ENCODE peak calls at places on chromosomes 5 and 9, in ten cellular contexts. M is GM12865; Y is CD8-positive, alpha-beta T cell; F is esophagus squamous epithelium; C is fibroblast of pulmonary artery; R is stomach; Z is A673; I is AG04450; L is choroid plexus epithelial cell; O is fibroblast of lung. B is an unnamed sample.

GRCh38 chr9:122124048-122124447 is 30.9 kb upstream of the TTLL11 start:
- DNase-seq in M (no peak), Y (no peak), F (no peak), C (no peak), R (no peak), Z (no peak), I (no peak), L (no peak), O (no peak), B (no peak)

GRCh38 chr9:115615821-115616665 is 498.1 kb upstream of the TNC start:
- DNase-seq in M (no peak), Y (no peak), F (no peak), C (peak; percentile 66), R (no peak), Z (peak; percentile 55), I (peak; percentile 69), L (peak; percentile 86), O (peak; percentile 78), B (peak; percentile 90)

GRCh38 chr9:36823934-36824333 is 210.1 kb downstream of the PAX5 start:
- DNase-seq in M (no peak), Y (no peak), F (no peak), C (no peak), R (no peak), Z (no peak), I (no peak), L (no peak), O (no peak), B (no peak)

GRCh38 chr5:863244-863805 is 12.5 kb upstream of the ZDHHC11 start:
- DNase-seq in M (no peak), Y (no peak), F (no peak), C (no peak), R (no peak), Z (no peak), I (no peak), L (no peak), O (no peak), B (no peak)

GRCh38 chr5:142237707-142238106 is 87.1 kb downstream of the SPRY4 start:
- DNase-seq in M (no peak), Y (no peak), F (no peak), C (no peak), R (no peak), Z (no peak), I (no peak), L (no peak), O (no peak), B (no peak)

GRCh38 chr5:84382363-84383295 is 2.1 kb downstream of the EDIL3 start:
- DNase-seq in M (no peak), Y (no peak), F (no peak), C (peak; percentile 58), R (no peak), Z (peak; percentile 51), I (no peak), L (peak; percentile 65), O (peak; percentile 51), B (peak; percentile 64)

GRCh38 chr9:4866239-4866969 is 73.7 kb downstream of the RCL1 start:
- DNase-seq in M (no peak), Y (no peak), F (no peak), C (no peak), R (no peak), Z (no peak), I (no peak), L (peak; percentile 13), O (no peak), B (no peak)

GRCh38 chr5:67249590-67249895 is 52.9 kb upstream of the CD180 start:
- DNase-seq in M (no peak), Y (no peak), F (no peak), C (no peak), R (no peak), Z (peak; percentile 61), I (no peak), L (peak; percentile 64), O (no peak), B (peak; percentile 51)

DNA sequence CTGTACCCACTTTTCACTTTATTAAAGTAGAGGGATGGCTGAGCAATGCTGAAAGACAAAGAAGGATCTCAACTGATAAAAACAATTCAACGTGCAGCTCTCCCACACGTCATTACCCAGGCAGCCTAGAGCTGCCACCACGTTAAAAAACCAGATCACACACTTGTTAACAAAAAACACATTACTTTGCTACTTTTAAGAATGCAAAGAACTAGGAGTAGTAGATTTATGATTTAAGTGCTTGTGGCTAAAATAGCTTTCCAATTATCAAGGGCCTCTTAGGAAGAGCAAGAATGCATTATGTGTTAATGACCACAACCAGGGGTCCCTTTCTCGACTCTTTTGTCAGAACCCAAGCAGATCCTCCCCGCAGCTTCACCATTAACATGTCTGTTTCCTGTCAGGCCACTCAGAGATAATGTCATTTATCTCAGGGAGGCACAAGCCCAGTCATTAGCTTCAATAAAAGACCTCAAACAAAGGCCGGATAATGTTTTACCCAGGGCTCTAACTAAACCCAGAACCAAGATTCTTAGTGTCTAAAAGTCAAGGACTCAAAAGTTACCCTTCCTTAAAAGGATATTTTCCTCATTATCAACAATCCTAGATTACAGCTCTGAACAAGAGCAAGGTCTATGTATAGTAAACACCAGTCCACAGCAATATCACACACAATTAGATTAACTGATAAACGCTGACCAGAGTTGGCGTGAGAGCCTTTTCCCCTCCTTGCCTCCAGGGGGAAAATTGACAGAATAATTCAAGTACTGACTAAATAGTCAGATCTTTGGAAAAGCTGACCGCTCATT is 7.5 kb downstream of the ZNF608 start:
- DNase-seq in M (peak; percentile 53), Y (no peak), F (no peak), C (no peak), R (no peak), Z (peak; percentile 71), I (no peak), L (no peak), O (no peak), B (no peak)
- H3K4me3 ChIP-seq in M (peak overlapping the region; percentile 31), Y (no peak overlapping the region), F (no peak overlapping the region), C (no peak overlapping the region), R (no peak overlapping the region), Z (no peak overlapping the region), I (no peak overlapping the region), L (no peak overlapping the region), O (no peak overlapping the region), B (no peak overlapping the region)

GRCh38 chr9:32431940-32432555 is 47.6 kb downstream of the ACO1 start:
- DNase-seq in M (peak; percentile 29), Y (peak; percentile 57), F (no peak), C (peak; percentile 71), R (peak; percentile 61), Z (peak; percentile 40), I (no peak), L (peak; percentile 69), O (peak; percentile 67), B (peak; percentile 52)
- TF ChIP-seq CTCF in M (peak; percentile 19), Y (peak; percentile 40), F (peak; percentile 20), C (peak; percentile 60), R (peak; percentile 40), Z (peak; percentile 60), I (peak; percentile 63), L (peak; percentile 74), O (peak; percentile 46), B (peak; percentile 55)

GRCh38 chr5:8020861-8021514 is 152.0 kb downstream of the MTRR start:
- DNase-seq in M (no peak), Y (no peak), F (no peak), C (no peak), R (no peak), Z (no peak), I (no peak), L (no peak), O (no peak), B (no peak)

GRCh38 chr5:8013951-8014844 is 145.2 kb downstream of the MTRR start:
- DNase-seq in M (no peak), Y (no peak), F (no peak), C (no peak), R (no peak), Z (peak; percentile 58), I (no peak), L (no peak), O (peak; percentile 15), B (no peak)

DNA sequence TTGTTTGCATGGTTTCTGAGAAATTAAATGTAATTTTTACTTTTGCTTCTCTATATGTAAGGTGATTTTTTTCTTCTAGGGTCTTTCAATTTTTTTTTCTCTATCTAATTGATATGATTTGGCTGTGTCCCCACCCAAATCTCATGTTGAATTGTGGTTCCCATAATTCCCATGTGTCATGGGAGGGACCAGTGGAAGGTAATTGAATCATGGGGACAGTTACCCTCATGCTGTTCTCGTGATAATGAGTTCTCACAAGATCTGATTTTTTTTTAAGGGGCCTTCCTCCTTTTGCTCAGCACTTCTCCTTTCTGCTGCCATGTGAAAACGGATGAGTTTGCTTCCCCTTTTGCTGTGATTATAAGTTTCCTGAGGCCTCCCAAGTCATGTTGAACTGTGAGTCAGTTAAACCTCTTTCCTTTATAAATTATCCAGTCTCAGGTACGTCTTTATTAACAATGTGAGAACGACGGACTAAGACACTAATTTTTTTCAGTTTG is 150.8 kb downstream of the MTRR start:
- DNase-seq in M (peak; percentile 14), Y (no peak), F (no peak), C (no peak), R (no peak), Z (no peak), I (no peak), L (no peak), O (no peak), B (no peak)
- H3K4me3 ChIP-seq in M (no peak overlapping the region), Y (no peak overlapping the region), F (no peak overlapping the region), C (no peak overlapping the region), R (no peak overlapping the region), Z (no peak overlapping the region), I (no peak overlapping the region), L (no peak overlapping the region), O (no peak overlapping the region), B (no peak overlapping the region)

GRCh38 chr5:78533356-78533755 is 115.2 kb downstream of the LHFPL2 start:
- DNase-seq in M (peak; percentile 45), Y (no peak), F (no peak), C (peak; percentile 71), R (no peak), Z (no peak), I (no peak), L (peak; percentile 75), O (no peak), B (peak; percentile 48)

GRCh38 chr5:78536797-78537196 is 111.8 kb downstream of the LHFPL2 start:
- DNase-seq in M (no peak), Y (no peak), F (no peak), C (no peak), R (no peak), Z (no peak), I (no peak), L (no peak), O (no peak), B (no peak)

GRCh38 chr5:78537406-78537805 is 111.2 kb downstream of the LHFPL2 start:
- DNase-seq in M (no peak), Y (no peak), F (no peak), C (no peak), R (no peak), Z (no peak), I (no peak), L (no peak), O (no peak), B (no peak)

GRCh38 chr5:78537821-78538220 is 110.8 kb downstream of the LHFPL2 start:
- DNase-seq in M (peak; percentile 52), Y (no peak), F (no peak), C (peak; percentile 78), R (no peak), Z (peak; percentile 39), I (no peak), L (peak; percentile 78), O (peak; percentile 74), B (peak; percentile 77)

DNA sequence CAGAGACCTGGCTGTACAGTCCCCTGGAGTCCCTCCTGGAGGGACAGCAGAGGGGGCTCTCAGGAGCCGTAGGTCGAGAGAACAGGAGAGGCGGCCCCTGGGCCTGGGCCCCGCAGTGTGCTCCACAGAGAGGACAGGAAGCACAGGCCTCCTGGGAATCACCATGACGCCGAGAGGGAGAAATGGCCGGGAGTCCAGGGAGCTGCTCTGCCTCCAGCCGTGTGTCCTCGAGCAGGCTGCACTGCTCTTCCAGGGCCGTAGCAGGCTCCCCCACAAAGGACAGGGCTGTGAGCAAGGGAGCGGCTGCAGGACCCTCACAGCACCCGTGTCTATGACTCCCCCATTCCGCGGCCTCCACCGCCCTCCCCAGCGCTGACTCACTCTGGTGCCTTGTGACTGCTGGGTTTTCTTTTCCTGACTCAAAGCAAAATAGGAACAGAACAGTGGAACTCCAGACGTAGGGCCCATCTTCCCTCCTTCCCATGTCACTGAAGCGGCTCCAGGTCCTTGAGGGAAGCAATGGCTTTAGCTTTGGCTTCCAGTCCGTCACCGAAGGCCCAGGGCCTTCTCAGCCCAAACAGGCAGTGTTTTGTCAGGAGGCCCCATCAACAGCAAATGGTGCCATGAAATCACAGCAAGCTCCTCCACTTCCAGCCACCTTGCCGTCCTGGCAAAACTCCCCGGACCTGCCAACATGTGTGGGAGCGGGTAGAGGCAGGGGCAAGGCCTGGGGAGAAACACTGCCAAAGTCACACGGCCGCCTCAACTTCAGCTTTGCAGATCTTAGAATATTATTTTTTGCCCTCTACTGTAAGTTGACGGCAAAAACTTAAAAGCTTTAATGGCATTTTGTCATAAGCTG is 114.2 kb downstream of the LHFPL2 start:
- DNase-seq in M (no peak), Y (no peak), F (no peak), C (peak; percentile 79), R (no peak), Z (no peak), I (no peak), L (peak; percentile 89), O (peak; percentile 46), B (peak; percentile 58)
- TF ChIP-seq CTCF in M (no peak), Y (no peak), F (no peak), C (no peak), R (no peak), Z (no peak), I (no peak), L (no peak), O (no peak), B (no peak)